ENCODE peak calls at places on chromosomes 3 and 15, in five cellular contexts. S, V, H, R and E are unnamed samples.

GRCh38 chr15:33559207-33559890 is 248.6 kb downstream of the RYR3 start:
- DNase-seq in S (no peak), V (no peak), H (no peak), R (no peak), E (no peak)

GRCh38 chr3:172512363-172512762 is 10.9 kb downstream of the TNFSF10 start:
- DNase-seq in S (no peak), V (no peak), H (peak), R (peak), E (peak)

GRCh38 chr3:33578325-33579180 is 138.3 kb upstream of the UBP1 start:
- DNase-seq in S (peak), V (no peak), H (no peak), R (no peak), E (no peak)

GRCh38 chr15:60370804-60371700 is 26.7 kb downstream of the ANXA2 start:
- DNase-seq in S (peak), V (peak), H (no peak), R (peak), E (no peak)

GRCh38 chr3:195913382-195913781 is 5.0 kb upstream of the TNK2 start:
- DNase-seq in S (no peak), V (no peak), H (no peak), R (no peak), E (no peak)

GRCh38 chr3:14523792-14524191 is 16.4 kb downstream of the GRIP2 start:
- DNase-seq in S (no peak), V (no peak), H (no peak), R (no peak), E (no peak)

GRCh38 chr15:26087395-26087794 is 224.3 kb upstream of the ATP10A start:
- DNase-seq in S (no peak), V (no peak), H (no peak), R (no peak), E (no peak)

GRCh38 chr3:123764642-123765041 is 119.5 kb downstream of the MYLK start:
- DNase-seq in S (no peak), V (no peak), H (no peak), R (no peak), E (no peak)

GRCh38 chr15:43104426-43104825 is 1.4 kb downstream of the UBR1 start:
- DNase-seq in S (no peak), V (no peak), H (no peak), R (no peak), E (no peak)

GRCh38 chr3:5456199-5456598 is 268.7 kb downstream of the EDEM1 start:
- DNase-seq in S (no peak), V (no peak), H (no peak), R (no peak), E (no peak)

GRCh38 chr3:141484701-141485287 is 2.0 kb upstream of the RASA2 start:
- DNase-seq in S (no peak), V (no peak), H (no peak), R (no peak), E (no peak)

GRCh38 chr3:147513785-147514184 is 104.6 kb downstream of the ZIC1 start:
- DNase-seq in S (no peak), V (no peak), H (no peak), R (no peak), E (no peak)

GRCh38 chr3:102629943-102630342 is 195.1 kb downstream of the ZPLD1 start:
- DNase-seq in S (no peak), V (no peak), H (no peak), R (no peak), E (no peak)

GRCh38 chr3:155581579-155581978 is 163.3 kb downstream of the PLCH1 start:
- DNase-seq in S (no peak), V (no peak), H (peak), R (no peak), E (no peak)

GRCh38 chr3:123328851-123329635 is 119.8 kb downstream of the ADCY5 start:
- DNase-seq in S (peak), V (no peak), H (peak), R (peak), E (peak)

GRCh38 chr15:70197318-70197944 is 99.7 kb upstream of the TLE3 start:
- DNase-seq in S (no peak), V (no peak), H (no peak), R (no peak), E (no peak)

GRCh38 chr3:156050918-156051317 is 69.5 kb upstream of the KCNAB1 start:
- DNase-seq in S (peak), V (no peak), H (no peak), R (no peak), E (no peak)